ENCODE peak calls at places on chromosomes 7 and 10, in eight cellular contexts. U, A, F, Y, R, P, J and O are unnamed samples.

GRCh38 chr7:511476-512145 is 8.0 kb downstream of the PDGFA start:
- DNase-seq in U (no peak), A (no peak), F (no peak), Y (no peak), R (no peak), P (no peak), J (no peak), O (no peak)

GRCh38 chr10:46556515-46557318 is at the start of gene GPRIN2:
- DNase-seq in U (no peak), A (no peak), F (peak), Y (peak), R (no peak), P (no peak), J (no peak), O (peak)

GRCh38 chr7:44914992-44915607 is 29.8 kb upstream of the PURB start:
- DNase-seq in U (no peak), A (no peak), F (no peak), Y (no peak), R (no peak), P (peak), J (no peak), O (no peak)

GRCh38 chr10:4043897-4044296 is 258.9 kb upstream of the KLF6 start:
- DNase-seq in U (no peak), A (no peak), F (no peak), Y (no peak), R (no peak), P (no peak), J (no peak), O (no peak)

GRCh38 chr10:113241966-113242365 is 291.9 kb downstream of the TCF7L2 start:
- DNase-seq in U (no peak), A (no peak), F (no peak), Y (no peak), R (no peak), P (no peak), J (no peak), O (no peak)

GRCh38 chr10:79239275-79239779 is 107.9 kb upstream of the PPIF start:
- DNase-seq in U (no peak), A (peak), F (peak), Y (no peak), R (no peak), P (no peak), J (peak), O (peak)

GRCh38 chr10:48505394-48506112 is 99.3 kb downstream of the ARHGAP22 start:
- DNase-seq in U (no peak), A (no peak), F (peak), Y (no peak), R (no peak), P (no peak), J (no peak), O (no peak)

GRCh38 chr10:110426294-110427153 is 71.2 kb upstream of the DUSP5 start:
- DNase-seq in U (peak), A (peak), F (no peak), Y (no peak), R (peak), P (peak), J (no peak), O (peak)